ENCODE peak calls at places on chromosomes 6 and 20, in nine cellular contexts. One of them, this sample, is unnamed. For H3K4me1, the result is how much of the 10 kb centered on the place peaks cover.

GRCh38 chr20:10209091-10209490 is 9.5 kb upstream of the SNAP25 start:
- DNase-seq in transverse colon: no peak
- DNase-seq in sigmoid colon: no peak
- DNase-seq in HCT116: no peak
- DNase-seq in HepG2: no peak
- DNase-seq in stomach: no peak
- DNase-seq in spleen: no peak
- DNase-seq in K562: no peak
- DNase-seq in GM23338: no peak
- DNase-seq in this sample: no peak

GRCh38 chr6:41371992-41372525 is 36.7 kb downstream of the NCR2 start:
- DNase-seq in transverse colon: no peak
- DNase-seq in sigmoid colon: no peak
- DNase-seq in HCT116: no peak
- DNase-seq in HepG2: no peak
- DNase-seq in stomach: peak
- DNase-seq in spleen: no peak
- DNase-seq in K562: no peak
- DNase-seq in GM23338: peak
- DNase-seq in this sample: no peak

GRCh38 chr6:108874470-108875160 is 26.4 kb downstream of the ARMC2 start:
- DNase-seq in transverse colon: peak
- DNase-seq in sigmoid colon: no peak
- DNase-seq in HCT116: no peak
- DNase-seq in HepG2: no peak
- DNase-seq in stomach: no peak
- DNase-seq in spleen: no peak
- DNase-seq in K562: no peak
- DNase-seq in GM23338: no peak
- DNase-seq in this sample: no peak

GRCh38 chr20:25315418-25316210 is 67.7 kb downstream of the PYGB start:
- DNase-seq in transverse colon: peak
- DNase-seq in sigmoid colon: peak
- DNase-seq in HCT116: no peak
- DNase-seq in HepG2: no peak
- DNase-seq in stomach: peak
- DNase-seq in spleen: peak
- DNase-seq in K562: no peak
- DNase-seq in GM23338: no peak
- DNase-seq in this sample: no peak

GRCh38 chr6:96777113-96777512 is 60.2 kb downstream of the GPR63 start:
- DNase-seq in transverse colon: no peak
- DNase-seq in sigmoid colon: no peak
- DNase-seq in HCT116: no peak
- DNase-seq in HepG2: no peak
- DNase-seq in stomach: no peak
- DNase-seq in spleen: no peak
- DNase-seq in K562: no peak
- DNase-seq in GM23338: no peak
- DNase-seq in this sample: no peak

GRCh38 chr6:163679753-163680152 is 265.2 kb downstream of the QKI start:
- DNase-seq in transverse colon: no peak
- DNase-seq in sigmoid colon: no peak
- DNase-seq in HCT116: no peak
- DNase-seq in HepG2: no peak
- DNase-seq in stomach: no peak
- DNase-seq in spleen: no peak
- DNase-seq in K562: no peak
- DNase-seq in GM23338: no peak
- DNase-seq in this sample: no peak

GRCh38 chr6:111757342-111757741 is 115.9 kb downstream of the FYN start:
- DNase-seq in transverse colon: no peak
- DNase-seq in sigmoid colon: no peak
- DNase-seq in HCT116: no peak
- DNase-seq in HepG2: no peak
- DNase-seq in stomach: no peak
- DNase-seq in spleen: no peak
- DNase-seq in K562: no peak
- DNase-seq in GM23338: peak
- DNase-seq in this sample: no peak

GRCh38 chr6:39088331-39088730 is 26.7 kb downstream of the SAYSD1 start:
- DNase-seq in transverse colon: no peak
- DNase-seq in sigmoid colon: no peak
- DNase-seq in HCT116: no peak
- DNase-seq in HepG2: peak
- DNase-seq in stomach: no peak
- DNase-seq in spleen: no peak
- DNase-seq in K562: peak
- DNase-seq in GM23338: peak
- DNase-seq in this sample: peak

GRCh38 chr6:36904096-36904495 is 18.3 kb downstream of the C6orf89 start:
- DNase-seq in transverse colon: no peak
- DNase-seq in sigmoid colon: no peak
- DNase-seq in HCT116: no peak
- DNase-seq in HepG2: no peak
- DNase-seq in stomach: no peak
- DNase-seq in spleen: no peak
- DNase-seq in K562: no peak
- DNase-seq in GM23338: no peak
- DNase-seq in this sample: no peak

GRCh38 chr6:169813969-169814368 is 62.5 kb downstream of the ERMARD start:
- DNase-seq in transverse colon: no peak
- DNase-seq in sigmoid colon: no peak
- DNase-seq in HCT116: no peak
- DNase-seq in HepG2: no peak
- DNase-seq in stomach: no peak
- DNase-seq in spleen: peak
- DNase-seq in K562: no peak
- DNase-seq in GM23338: no peak
- DNase-seq in this sample: no peak

GRCh38 chr6:132830236-132830799 is 15.9 kb downstream of the RPS12 start:
- DNase-seq in transverse colon: no peak
- DNase-seq in sigmoid colon: no peak
- DNase-seq in HCT116: no peak
- DNase-seq in HepG2: peak
- DNase-seq in stomach: no peak
- DNase-seq in spleen: no peak
- DNase-seq in K562: no peak
- DNase-seq in GM23338: peak
- DNase-seq in this sample: no peak

GRCh38 chr6:30129270-30129669 is 6.7 kb upstream of the TRIM40 start:
- DNase-seq in transverse colon: no peak
- DNase-seq in sigmoid colon: no peak
- DNase-seq in HCT116: no peak
- DNase-seq in HepG2: no peak
- DNase-seq in stomach: no peak
- DNase-seq in spleen: no peak
- DNase-seq in K562: no peak
- DNase-seq in GM23338: no peak
- DNase-seq in this sample: no peak

GRCh38 chr6:1796706-1797529 is 187.2 kb downstream of the FOXC1 start:
- DNase-seq in transverse colon: peak
- DNase-seq in sigmoid colon: no peak
- DNase-seq in HCT116: no peak
- DNase-seq in HepG2: no peak
- DNase-seq in stomach: no peak
- DNase-seq in spleen: no peak
- DNase-seq in K562: no peak
- DNase-seq in GM23338: no peak
- DNase-seq in this sample: no peak

GRCh38 chr20:38601216-38602184 is at the start of gene ARHGAP40:
- DNase-seq in transverse colon: peak
- DNase-seq in sigmoid colon: no peak
- DNase-seq in HCT116: peak
- DNase-seq in HepG2: peak
- DNase-seq in stomach: peak
- DNase-seq in spleen: no peak
- DNase-seq in K562: peak
- DNase-seq in GM23338: peak
- DNase-seq in this sample: no peak

GRCh38 chr20:3862333-3862732 is 15.7 kb downstream of the MAVS start:
- DNase-seq in transverse colon: no peak
- DNase-seq in sigmoid colon: no peak
- DNase-seq in HCT116: no peak
- DNase-seq in HepG2: no peak
- DNase-seq in stomach: no peak
- DNase-seq in spleen: no peak
- DNase-seq in K562: no peak
- DNase-seq in GM23338: no peak
- DNase-seq in this sample: no peak

GRCh38 chr20:44081476-44081875 is 105.5 kb downstream of the JPH2 start:
- DNase-seq in transverse colon: no peak
- DNase-seq in sigmoid colon: no peak
- DNase-seq in HCT116: no peak
- DNase-seq in HepG2: no peak
- DNase-seq in stomach: no peak
- DNase-seq in spleen: no peak
- DNase-seq in K562: no peak
- DNase-seq in GM23338: no peak
- DNase-seq in this sample: peak

GRCh38 chr6:25971187-25971811 is 8.7 kb downstream of the TRIM38 start:
- DNase-seq in transverse colon: no peak
- DNase-seq in sigmoid colon: no peak
- DNase-seq in HCT116: peak
- DNase-seq in HepG2: peak
- DNase-seq in stomach: no peak
- DNase-seq in spleen: no peak
- DNase-seq in K562: peak
- DNase-seq in GM23338: no peak
- DNase-seq in this sample: no peak

GRCh38 chr6:12033770-12034169 is 21.7 kb downstream of the HIVEP1 start:
- DNase-seq in transverse colon: no peak
- DNase-seq in sigmoid colon: no peak
- DNase-seq in HCT116: no peak
- DNase-seq in HepG2: no peak
- DNase-seq in stomach: no peak
- DNase-seq in spleen: no peak
- DNase-seq in K562: no peak
- DNase-seq in GM23338: no peak
- DNase-seq in this sample: no peak

GRCh38 chr20:20731945-20732296 is 19.5 kb upstream of the RALGAPA2 start:
- DNase-seq in transverse colon: no peak
- DNase-seq in sigmoid colon: no peak
- DNase-seq in HCT116: no peak
- DNase-seq in HepG2: no peak
- DNase-seq in stomach: no peak
- DNase-seq in spleen: no peak
- DNase-seq in K562: no peak
- DNase-seq in GM23338: no peak
- DNase-seq in this sample: no peak

GRCh38 chr6:65248211-65248610 is 458.8 kb downstream of the EYS start:
- DNase-seq in transverse colon: no peak
- DNase-seq in sigmoid colon: no peak
- DNase-seq in HCT116: no peak
- DNase-seq in HepG2: no peak
- DNase-seq in stomach: no peak
- DNase-seq in spleen: no peak
- DNase-seq in K562: no peak
- DNase-seq in GM23338: no peak
- DNase-seq in this sample: no peak
- TF ChIP-seq POLR2AphosphoS5 in transverse colon: no peak
- TF ChIP-seq POLR2AphosphoS5 in sigmoid colon: no peak
- TF ChIP-seq POLR2AphosphoS5 in HCT116: no peak
- TF ChIP-seq POLR2AphosphoS5 in HepG2: no peak
- TF ChIP-seq POLR2AphosphoS5 in stomach: no peak
- TF ChIP-seq POLR2AphosphoS5 in spleen: no peak
- TF ChIP-seq POLR2AphosphoS5 in K562: no peak
- TF ChIP-seq POLR2AphosphoS5 in GM23338: no peak
- TF ChIP-seq POLR2AphosphoS5 in this sample: no peak

GRCh38 chr6:16318953-16319720 is 80.8 kb downstream of the GMPR start:
- DNase-seq in transverse colon: no peak
- DNase-seq in sigmoid colon: no peak
- DNase-seq in HCT116: no peak
- DNase-seq in HepG2: no peak
- DNase-seq in stomach: no peak
- DNase-seq in spleen: no peak
- DNase-seq in K562: no peak
- DNase-seq in GM23338: no peak
- DNase-seq in this sample: no peak
- H3K4me1 ChIP-seq in transverse colon: under half
- H3K4me1 ChIP-seq in sigmoid colon: half or more
- H3K4me1 ChIP-seq in HCT116: under half
- H3K4me1 ChIP-seq in HepG2: under half
- H3K4me1 ChIP-seq in stomach: half or more
- H3K4me1 ChIP-seq in spleen: under half
- H3K4me1 ChIP-seq in K562: under half
- H3K4me1 ChIP-seq in GM23338: under half
- H3K4me1 ChIP-seq in this sample: half or more

DNA sequence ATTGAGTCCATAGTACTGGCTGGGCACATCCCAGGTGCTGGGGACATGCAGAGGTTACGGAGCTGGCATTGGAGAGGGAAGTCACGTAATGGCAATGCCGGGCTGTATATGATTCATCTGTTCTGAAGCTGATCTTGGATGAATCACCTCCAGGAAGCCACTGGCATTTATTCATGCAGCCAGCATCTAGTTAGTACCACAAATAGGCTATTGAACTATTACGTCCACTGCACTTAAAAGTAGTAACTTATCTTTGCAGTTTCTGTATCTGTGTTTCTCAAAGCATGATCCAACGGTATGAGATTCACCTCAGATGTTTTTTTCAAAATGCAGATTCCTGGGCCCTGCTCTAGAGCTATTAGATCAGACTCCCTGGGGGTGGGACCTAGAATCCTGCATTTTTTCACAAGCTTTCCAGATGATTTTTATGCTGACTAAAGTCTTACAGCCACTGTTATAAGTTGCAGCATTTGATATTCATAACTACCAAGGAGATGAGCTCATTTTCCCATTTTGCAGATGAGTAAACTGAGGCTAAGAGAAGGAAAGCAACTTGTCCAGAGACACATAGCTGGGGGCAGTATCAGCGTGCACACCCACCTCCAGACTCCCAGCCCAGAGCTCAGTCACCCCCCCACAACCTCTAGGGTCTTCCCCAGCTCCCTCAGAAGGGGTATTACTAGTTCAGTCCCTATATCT is 44.0 kb upstream of the ID1 start:
- DNase-seq in transverse colon: peak
- DNase-seq in sigmoid colon: no peak
- DNase-seq in HCT116: peak
- DNase-seq in HepG2: no peak
- DNase-seq in stomach: peak
- DNase-seq in spleen: no peak
- DNase-seq in K562: no peak
- DNase-seq in GM23338: no peak
- DNase-seq in this sample: no peak
- TF ChIP-seq POLR2AphosphoS5 in transverse colon: no peak
- TF ChIP-seq POLR2AphosphoS5 in sigmoid colon: no peak
- TF ChIP-seq POLR2AphosphoS5 in HCT116: peak
- TF ChIP-seq POLR2AphosphoS5 in HepG2: no peak
- TF ChIP-seq POLR2AphosphoS5 in stomach: peak
- TF ChIP-seq POLR2AphosphoS5 in spleen: no peak
- TF ChIP-seq POLR2AphosphoS5 in K562: no peak
- TF ChIP-seq POLR2AphosphoS5 in GM23338: no peak
- TF ChIP-seq POLR2AphosphoS5 in this sample: peak

DNA sequence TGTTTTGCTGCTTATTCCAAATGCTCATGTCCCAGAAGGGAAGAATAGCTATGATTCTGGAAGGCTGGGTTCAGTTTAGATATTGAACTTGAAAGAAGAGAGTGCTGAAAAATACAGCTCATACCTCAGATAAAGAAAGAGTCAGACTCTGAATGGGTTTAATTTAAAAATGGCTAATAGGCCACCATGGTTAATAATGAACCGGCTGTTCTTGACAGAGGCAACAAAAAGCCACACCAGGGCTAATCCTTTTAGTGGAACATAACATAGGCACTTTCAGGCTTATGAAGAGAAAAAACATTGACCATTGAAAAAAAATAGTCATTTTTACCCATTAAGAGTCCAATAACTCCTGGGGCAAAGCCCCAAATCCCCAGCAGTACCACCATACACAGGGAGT is 59.4 kb downstream of the TNFRSF21 start:
- DNase-seq in transverse colon: no peak
- DNase-seq in sigmoid colon: no peak
- DNase-seq in HCT116: no peak
- DNase-seq in HepG2: no peak
- DNase-seq in stomach: no peak
- DNase-seq in spleen: no peak
- DNase-seq in K562: no peak
- DNase-seq in GM23338: no peak
- DNase-seq in this sample: no peak
- H3K4me1 ChIP-seq in transverse colon: under half
- H3K4me1 ChIP-seq in sigmoid colon: under half
- H3K4me1 ChIP-seq in HCT116: under half
- H3K4me1 ChIP-seq in HepG2: under half
- H3K4me1 ChIP-seq in stomach: under half
- H3K4me1 ChIP-seq in spleen: under half
- H3K4me1 ChIP-seq in K562: under half
- H3K4me1 ChIP-seq in GM23338: under half
- H3K4me1 ChIP-seq in this sample: under half

This sample was measured in vagina.